ENCODE peak calls at places on chromosomes 11 and 22, in five cellular contexts. O, N, Q, Y and E are unnamed samples.

GRCh38 chr11:82523141-82523540 is 210.5 kb downstream of the FAM181B start:
- DNase-seq in O (no peak), N (no peak), Q (no peak), Y (peak; percentile 32), E (no peak)

GRCh38 chr22:50306753-50307749 is at the start of gene PLXNB2:
- DNase-seq in O (no peak), N (peak; percentile 47), Q (peak; percentile 70), Y (peak; percentile 73), E (no peak)

GRCh38 chr22:18991828-18992442 is 55.8 kb upstream of the PRODH start:
- DNase-seq in O (no peak), N (no peak), Q (no peak), Y (no peak), E (peak; percentile 44)

GRCh38 chr22:30279932-30280331 is 9.4 kb downstream of the CASTOR1 start:
- DNase-seq in O (no peak), N (no peak), Q (no peak), Y (no peak), E (no peak)

GRCh38 chr11:122365545-122366380 is 249.7 kb upstream of the BLID start:
- DNase-seq in O (no peak), N (no peak), Q (no peak), Y (no peak), E (no peak)

GRCh38 chr11:118923721-118924587 is 1.8 kb downstream of the BCL9L start:
- DNase-seq in O (no peak), N (no peak), Q (peak; percentile 38), Y (no peak), E (no peak)

GRCh38 chr11:123590296-123590912 is 64.0 kb downstream of the SCN3B start:
- DNase-seq in O (no peak), N (peak; percentile 20), Q (peak; percentile 72), Y (no peak), E (no peak)

GRCh38 chr11:84384637-84385227 is 1098.6 kb upstream of the CCDC90B start:
- DNase-seq in O (no peak), N (peak; percentile 69), Q (peak; percentile 50), Y (peak; percentile 56), E (no peak)

GRCh38 chr11:3160252-3161031 is 4.7 kb downstream of the OSBPL5 start:
- DNase-seq in O (no peak), N (peak; percentile 90), Q (peak; percentile 66), Y (peak; percentile 93), E (peak; percentile 96)

GRCh38 chr11:27726981-27727380 is 26.7 kb upstream of the BDNF start:
- DNase-seq in O (no peak), N (no peak), Q (no peak), Y (no peak), E (no peak)

GRCh38 chr22:49954991-49955580 is 5.5 kb upstream of the PIM3 start:
- DNase-seq in O (no peak), N (no peak), Q (no peak), Y (no peak), E (no peak)

GRCh38 chr22:46408568-46409506 is 73.3 kb downstream of the TRMU start:
- DNase-seq in O (no peak), N (no peak), Q (no peak), Y (no peak), E (no peak)

GRCh38 chr11:87739766-87740165 is 435.5 kb downstream of the RAB38 start:
- DNase-seq in O (no peak), N (no peak), Q (no peak), Y (no peak), E (no peak)

GRCh38 chr22:41517172-41518047 is 26.9 kb downstream of the POLR3H start:
- DNase-seq in O (no peak), N (peak; percentile 34), Q (peak; percentile 77), Y (peak; percentile 86), E (no peak)

GRCh38 chr11:10526974-10527918 is 13.7 kb downstream of the RNF141 start:
- DNase-seq in O (no peak), N (no peak), Q (peak; percentile 48), Y (no peak), E (no peak)

GRCh38 chr11:9070740-9071476 is 20.5 kb downstream of the SCUBE2 start:
- DNase-seq in O (no peak), N (no peak), Q (no peak), Y (no peak), E (no peak)

GRCh38 chr11:35083181-35084061 is 55.5 kb upstream of the CD44 start:
- DNase-seq in O (no peak), N (peak; percentile 99), Q (peak; percentile 93), Y (no peak), E (no peak)

GRCh38 chr11:118922745-118923627 is 2.7 kb downstream of the BCL9L start:
- DNase-seq in O (no peak), N (no peak), Q (peak; percentile 28), Y (no peak), E (no peak)

GRCh38 chr11:12202911-12203310 is 92.5 kb downstream of the MICAL2 start:
- DNase-seq in O (no peak), N (no peak), Q (no peak), Y (no peak), E (no peak)

GRCh38 chr11:65897020-65897471 is 3.1 kb downstream of the FOSL1 start:
- DNase-seq in O (no peak), N (no peak), Q (no peak), Y (no peak), E (no peak)

GRCh38 chr11:47398011-47398410 is 10.4 kb upstream of the SLC39A13 start:
- DNase-seq in O (no peak), N (no peak), Q (no peak), Y (no peak), E (no peak)

GRCh38 chr11:120649316-120649715 is 137.8 kb downstream of the GRIK4 start:
- DNase-seq in O (no peak), N (no peak), Q (no peak), Y (no peak), E (no peak)

GRCh38 chr22:49855491-49855911 is 1.9 kb downstream of the ZBED4 start:
- DNase-seq in O (no peak), N (no peak), Q (peak; percentile 13), Y (no peak), E (no peak)

GRCh38 chr11:104332110-104332509 is 168.2 kb upstream of the PDGFD start:
- DNase-seq in O (no peak), N (no peak), Q (peak; percentile 18), Y (peak; percentile 81), E (no peak)

GRCh38 chr11:12604557-12605105 is 69.6 kb upstream of the TEAD1 start:
- DNase-seq in O (no peak), N (no peak), Q (no peak), Y (no peak), E (no peak)

GRCh38 chr11:77085652-77086051 is 17.0 kb upstream of the OMP start:
- DNase-seq in O (peak; percentile 19), N (no peak), Q (no peak), Y (no peak), E (peak; percentile 41)

GRCh38 chr11:8259316-8259995 is 4.2 kb downstream of the LMO1 start:
- DNase-seq in O (no peak), N (no peak), Q (no peak), Y (no peak), E (no peak)

GRCh38 chr11:13668957-13669521 is 571 bp downstream of the FAR1 start:
- DNase-seq in O (no peak), N (no peak), Q (peak; percentile 49), Y (no peak), E (peak; percentile 75)

GRCh38 chr22:20966883-20967696 is at the start of gene AIFM3:
- DNase-seq in O (no peak), N (no peak), Q (no peak), Y (no peak), E (no peak)

GRCh38 chr11:47946682-47947575 is 33.4 kb upstream of the PTPRJ start:
- DNase-seq in O (peak; percentile 92), N (peak; percentile 89), Q (peak; percentile 99), Y (no peak), E (no peak)

GRCh38 chr11:20388096-20389055 is 860 bp downstream of the PRMT3 start:
- DNase-seq in O (no peak), N (no peak), Q (peak; percentile 41), Y (no peak), E (no peak)

DNA sequence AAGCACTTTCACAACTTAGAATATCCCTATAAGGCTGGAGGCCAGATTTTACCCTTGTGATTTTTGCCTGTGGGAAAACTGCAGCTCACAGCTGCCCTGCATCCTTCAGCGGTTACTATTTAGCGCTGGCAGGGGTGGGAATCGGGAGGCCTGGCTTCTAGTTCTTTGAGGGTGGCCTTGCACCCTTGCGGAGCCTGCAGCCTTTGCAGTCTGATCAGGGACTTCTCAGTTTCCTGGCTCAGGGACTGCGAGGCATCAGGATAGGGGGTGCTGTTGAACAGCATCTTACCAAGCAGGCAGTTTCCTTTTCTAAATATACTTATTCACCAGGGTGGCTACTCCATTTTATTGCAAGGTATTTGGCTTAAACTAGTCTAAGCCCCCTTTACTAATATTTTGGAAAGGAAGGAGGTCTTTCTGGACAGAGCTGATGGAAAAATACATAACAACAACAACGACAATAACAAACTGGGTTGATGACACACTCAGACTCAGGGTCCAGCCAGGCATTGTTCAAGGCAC is 2.9 kb upstream of the APOA1 start:
- DNase-seq in O (no peak), N (no peak), Q (peak; percentile 18), Y (no peak), E (no peak)
- TF ChIP-seq CTCF in O (no peak), N (peak; percentile 53), Q (no peak), Y (no peak), E (peak; percentile 30)

GRCh38 chr11:134071766-134072403 is 3.0 kb downstream of the JAM3 start:
- DNase-seq in O (no peak), N (no peak), Q (no peak), Y (no peak), E (no peak)
- TF ChIP-seq CTCF in O (no peak), N (peak; percentile 13), Q (no peak), Y (no peak), E (peak; percentile 71)

GRCh38 chr22:26377170-26377825 is 51.8 kb upstream of the ASPHD2 start:
- DNase-seq in O (no peak), N (no peak), Q (no peak), Y (no peak), E (no peak)
- TF ChIP-seq CTCF in O (no peak), N (peak; percentile 21), Q (no peak), Y (no peak), E (peak; percentile 45)

DNA sequence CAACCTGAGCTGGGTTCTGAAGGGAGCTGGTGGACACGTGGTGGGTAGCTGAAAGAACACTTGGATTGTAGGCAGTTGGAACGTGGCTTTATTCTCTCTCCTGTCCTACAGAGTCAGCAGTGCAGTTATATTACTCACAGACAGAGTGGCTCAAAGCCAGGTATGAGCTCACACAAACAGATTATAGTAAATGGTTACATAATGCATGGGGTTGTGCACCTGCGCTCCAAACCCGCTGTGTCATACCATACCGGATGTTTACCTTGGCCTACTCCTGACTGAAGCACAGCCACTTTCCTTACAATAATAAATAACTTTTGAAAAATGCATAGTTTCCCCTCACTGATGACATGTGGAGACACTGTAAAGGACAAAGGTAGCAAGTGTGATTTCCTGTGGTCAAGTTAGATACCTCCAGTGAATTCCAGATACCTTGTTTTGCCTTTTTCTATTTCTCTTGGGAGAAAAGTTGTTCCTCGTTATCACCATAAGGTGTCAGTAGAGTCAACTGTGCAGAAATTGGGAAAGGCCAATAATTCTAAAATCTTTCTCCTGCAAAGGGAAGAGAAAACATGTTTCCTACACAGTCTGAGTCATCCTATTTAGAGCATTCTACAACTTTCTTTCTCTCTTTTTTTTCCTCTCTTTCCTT is 13.5 kb downstream of the MS4A6A start:
- DNase-seq in O (peak; percentile 75), N (peak; percentile 2), Q (peak; percentile 98), Y (peak; percentile 28), E (no peak)
- TF ChIP-seq CTCF in O (peak; percentile 79), N (peak; percentile 30), Q (peak; percentile 76), Y (no peak), E (peak; percentile 65)

GRCh38 chr11:117366183-117366582 is 38.5 kb downstream of the CEP164 start:
- DNase-seq in O (no peak), N (no peak), Q (no peak), Y (no peak), E (no peak)
- TF ChIP-seq CTCF in O (no peak), N (peak; percentile 6), Q (no peak), Y (no peak), E (no peak)